ENCODE peak calls at places on chromosomes 11 and 22, in eight cellular contexts. E is neural progenitor cell; R is CD8-positive, alpha-beta T cell; S is colonic mucosa; C is cardiac muscle cell; V is osteoblast; I is HCT116; B is brain microvascular endothelial cell. U is an unnamed sample.
A peak's percentile ranks its signal among the peaks of the same experiment; 100 is the strongest.

GRCh38 chr11:116533186-116533825 is 239.5 kb downstream of the BUD13 start:
- DNase-seq in E (peak; percentile 78), R (no peak), S (no peak), C (no peak), V (peak; percentile 29), I (no peak), B (no peak), U (no peak)

GRCh38 chr11:10622957-10623787 is 54.7 kb upstream of the LYVE1 start:
- DNase-seq in E (no peak), R (no peak), S (no peak), C (no peak), V (no peak), I (no peak), B (no peak), U (no peak)

GRCh38 chr11:122758974-122759373 is 79.3 kb upstream of the CRTAM start:
- DNase-seq in E (no peak), R (no peak), S (no peak), C (no peak), V (no peak), I (no peak), B (no peak), U (no peak)

GRCh38 chr22:47289316-47289985 is 527.0 kb downstream of the TBC1D22A start:
- DNase-seq in E (no peak), R (no peak), S (no peak), C (no peak), V (peak; percentile 70), I (no peak), B (no peak), U (no peak)

GRCh38 chr22:22201185-22201924 is 43.2 kb upstream of the VPREB1 start:
- DNase-seq in E (peak; percentile 49), R (peak; percentile 59), S (no peak), C (peak; percentile 41), V (peak; percentile 64), I (no peak), B (no peak), U (peak; percentile 69)

GRCh38 chr11:32137869-32138268 is 47.0 kb downstream of the RCN1 start:
- DNase-seq in E (no peak), R (no peak), S (no peak), C (no peak), V (no peak), I (no peak), B (no peak), U (no peak)

GRCh38 chr11:123052884-123053721 is 8.8 kb downstream of the HSPA8 start:
- DNase-seq in E (no peak), R (no peak), S (no peak), C (no peak), V (no peak), I (no peak), B (no peak), U (no peak)

GRCh38 chr11:73059915-73060314 is 82.2 kb downstream of the FCHSD2 start:
- DNase-seq in E (no peak), R (no peak), S (no peak), C (no peak), V (no peak), I (no peak), B (no peak), U (no peak)

GRCh38 chr11:26229270-26229669 is 102.7 kb upstream of the ANO3 start:
- DNase-seq in E (no peak), R (no peak), S (no peak), C (no peak), V (peak; percentile 22), I (no peak), B (peak; percentile 84), U (no peak)

GRCh38 chr11:1201395-1202153 is 21.3 kb upstream of the MUC5B start:
- DNase-seq in E (no peak), R (no peak), S (no peak), C (no peak), V (no peak), I (no peak), B (no peak), U (no peak)

GRCh38 chr11:37916331-37916730 is 1318.3 kb upstream of the RAG2 start:
- DNase-seq in E (no peak), R (no peak), S (no peak), C (no peak), V (no peak), I (no peak), B (peak; percentile 47), U (no peak)

GRCh38 chr11:68206211-68206610 is 6.9 kb downstream of the KMT5B start:
- DNase-seq in E (peak; percentile 74), R (no peak), S (no peak), C (peak; percentile 74), V (peak; percentile 92), I (peak; percentile 53), B (peak; percentile 35), U (peak; percentile 45)

GRCh38 chr11:112523477-112523876 is 262.8 kb upstream of the PLET1 start:
- DNase-seq in E (peak; percentile 84), R (no peak), S (no peak), C (peak; percentile 47), V (no peak), I (no peak), B (no peak), U (no peak)

DNA sequence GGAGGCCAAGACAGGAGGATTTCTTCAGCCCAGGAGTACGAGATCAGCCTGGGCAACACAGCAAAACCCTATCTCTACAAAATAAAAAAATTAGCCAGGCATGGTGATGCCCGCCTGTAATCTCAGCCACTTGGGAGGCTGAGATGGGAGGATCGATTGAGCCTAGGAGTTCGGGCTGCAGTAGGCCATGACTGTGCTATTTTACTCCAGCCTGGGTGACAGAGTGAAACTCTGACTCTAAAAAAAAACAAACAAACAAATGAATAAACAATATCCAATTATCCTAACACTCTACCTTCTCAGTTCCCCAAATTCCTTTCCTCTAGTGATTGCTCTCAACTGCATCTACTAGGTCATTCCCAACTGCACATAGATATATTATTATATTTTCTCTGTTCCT is 5.4 kb downstream of the NUP160 start:
- DNase-seq in E (no peak), R (no peak), S (no peak), C (no peak), V (no peak), I (no peak), B (no peak), U (no peak)
- H3K36me3 ChIP-seq in E (peaks cover 16% of the 10 kb centered on the region), R (peaks cover 30% of the 10 kb centered on the region), S (no peaks in the 10 kb centered on the region), C (peaks cover 49% of the 10 kb centered on the region), V (peaks cover 59% of the 10 kb centered on the region), I (peaks cover 50% of the 10 kb centered on the region), B (peaks cover 33% of the 10 kb centered on the region), U (peaks cover 16% of the 10 kb centered on the region)

DNA sequence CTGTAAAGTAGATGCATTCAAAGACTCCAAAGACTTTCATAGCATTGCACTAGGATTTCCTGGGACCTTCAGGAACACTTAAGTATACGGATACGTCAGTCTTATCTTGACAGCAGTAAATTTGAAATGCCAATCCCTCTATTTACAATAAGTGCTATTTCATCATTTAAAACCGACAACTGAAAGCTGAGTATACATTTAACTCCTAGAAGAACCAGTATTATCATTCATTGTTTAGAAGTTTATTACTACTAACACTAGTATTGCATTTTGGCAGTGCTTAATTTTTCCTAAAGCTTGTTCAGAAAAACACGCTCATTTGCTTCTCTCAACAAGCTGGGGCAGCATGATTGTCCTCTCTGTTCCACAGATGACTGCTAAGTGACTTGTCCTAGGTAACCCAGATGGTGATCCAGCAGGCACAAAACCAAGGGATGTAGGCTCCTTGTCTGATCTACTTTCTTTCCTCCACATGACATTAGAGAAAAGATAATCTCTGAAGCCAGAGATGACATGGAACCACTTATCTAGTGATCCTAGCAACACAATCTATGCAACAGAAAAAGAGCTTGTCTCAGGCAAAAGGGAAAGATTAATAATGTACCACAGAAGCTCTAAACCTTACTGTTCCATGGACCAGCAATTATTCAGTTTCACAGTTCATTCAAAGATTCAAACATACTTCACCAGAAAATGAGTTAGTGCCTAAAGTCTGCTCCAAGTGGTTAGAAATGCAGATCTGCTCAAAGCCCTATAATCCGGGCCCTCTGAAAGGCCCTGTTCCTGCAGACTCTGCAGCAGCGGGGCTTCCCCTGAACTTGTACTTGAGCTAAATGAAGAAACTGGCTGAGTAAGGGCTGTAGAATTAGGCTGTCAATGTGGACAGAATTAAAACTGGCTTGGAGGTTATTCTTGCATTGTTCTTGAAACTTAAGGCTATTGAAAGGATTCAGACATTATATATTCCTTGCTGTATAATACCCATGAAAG is 5.2 kb downstream of the MAML2 start:
- DNase-seq in E (no peak), R (peak; percentile 43), S (peak; percentile 42), C (peak; percentile 49), V (no peak), I (no peak), B (no peak), U (no peak)
- H3K4me3 ChIP-seq in E (no peak overlapping the region), R (peak overlapping the region; percentile 98), S (no peak overlapping the region), C (no peak overlapping the region), V (peak overlapping the region; percentile 80), I (no peak overlapping the region), B (no peak overlapping the region), U (peak overlapping the region; percentile 85)

GRCh38 chr11:124801014-124801413 is 808 bp upstream of the MSANTD2 start:
- DNase-seq in E (no peak), R (no peak), S (no peak), C (no peak), V (peak; percentile 52), I (no peak), B (peak; percentile 23), U (no peak)

GRCh38 chr11:124801636-124802312 is 1.6 kb upstream of the MSANTD2 start:
- DNase-seq in E (no peak), R (no peak), S (no peak), C (no peak), V (no peak), I (no peak), B (no peak), U (no peak)

GRCh38 chr11:124798991-124799383 is 1.2 kb downstream of the MSANTD2 start:
- DNase-seq in E (no peak), R (no peak), S (peak; percentile 33), C (peak; percentile 32), V (peak; percentile 72), I (no peak), B (peak; percentile 43), U (no peak)

GRCh38 chr11:124799384-124800225 is 601 bp downstream of the MSANTD2 start:
- DNase-seq in E (peak; percentile 87), R (peak; percentile 52), S (peak; percentile 52), C (peak; percentile 47), V (peak; percentile 88), I (no peak), B (no peak), U (peak; percentile 59)

DNA sequence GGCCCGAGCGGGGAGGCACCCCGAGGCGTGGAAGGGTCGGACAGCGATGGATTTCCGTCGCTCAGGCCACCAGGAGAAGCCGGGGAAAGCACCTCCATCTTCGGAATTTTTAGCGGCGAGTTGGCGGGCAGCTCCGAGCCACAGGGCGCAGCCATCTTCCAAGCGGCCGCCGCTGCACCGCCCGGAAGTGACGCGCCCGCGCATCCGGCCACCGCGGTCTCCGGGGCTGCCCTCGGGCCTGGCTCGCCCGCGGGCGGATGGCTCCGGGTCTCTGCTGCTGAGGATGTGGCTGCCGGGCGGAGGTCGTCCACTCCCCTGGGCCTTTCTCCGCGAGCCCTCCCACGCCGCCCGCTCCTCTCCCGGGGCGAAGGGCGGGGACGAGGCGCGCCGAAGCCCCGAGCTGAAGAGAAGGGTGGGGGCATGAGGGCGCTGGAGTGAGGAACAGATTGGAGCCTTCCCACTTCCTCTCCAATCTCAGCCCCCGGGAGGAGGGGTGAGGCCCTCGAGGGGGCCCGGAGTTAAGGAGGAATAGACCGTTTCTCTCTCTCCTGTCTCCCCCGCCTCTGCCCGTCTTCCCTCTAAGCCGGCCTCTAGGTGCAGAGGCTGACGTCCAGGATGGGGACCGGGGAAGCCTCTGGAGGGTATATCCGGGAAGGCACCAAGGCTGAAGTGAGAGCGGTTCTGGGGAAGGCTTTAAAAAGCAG is at the start of gene MSANTD2:
- DNase-seq in E (peak; percentile 91), R (peak; percentile 80), S (peak; percentile 81), C (peak; percentile 90), V (peak; percentile 97), I (peak; percentile 42), B (peak; percentile 59), U (peak; percentile 87)
- TF ChIP-seq CTCF in E (no peak), R (no peak), S (no peak), C (no peak), V (no peak), I (no peak), B (peak; percentile 18), U (no peak)

GRCh38 chr11:3683039-3683438 is 11.9 kb upstream of the CHRNA10 start:
- DNase-seq in E (no peak), R (no peak), S (no peak), C (no peak), V (no peak), I (no peak), B (no peak), U (no peak)
- H3K36me3 ChIP-seq in E (peaks cover 40% of the 10 kb centered on the region), R (peaks cover 65% of the 10 kb centered on the region), S (peaks cover 32% of the 10 kb centered on the region), C (peaks cover 63% of the 10 kb centered on the region), V (peaks cover 90% of the 10 kb centered on the region), I (peaks cover 79% of the 10 kb centered on the region), B (peaks cover 78% of the 10 kb centered on the region), U (peaks cover 31% of the 10 kb centered on the region)